ENCODE peak calls at places on chromosome 14, in five cellular contexts. P is HCT116; B is SHP77; O is myocyte; W is activated gamma-delta T cell treated with anti-CD3 and anti-CD28 coated beads, Interleukin-2, amount 50 U/mL, for 16 hours. G is an unnamed sample.
A peak's percentile ranks its signal among the peaks of the same experiment; 100 is the strongest.

GRCh38 chr14:35991356-35991755 is 165.2 kb downstream of the BRMS1L start:
- DNase-seq in P (no peak), B (no peak), O (no peak), W (no peak), G (no peak)

GRCh38 chr14:24317141-24317927 is 6.0 kb downstream of the LTB4R start:
- DNase-seq in P (no peak), B (no peak), O (peak; percentile 24), W (no peak), G (no peak)

GRCh38 chr14:93163570-93163969 is 21.1 kb downstream of the MOAP1 start:
- DNase-seq in P (no peak), B (no peak), O (no peak), W (no peak), G (no peak)

GRCh38 chr14:105475269-105475915 is 771 bp downstream of the CRIP2 start:
- DNase-seq in P (no peak), B (peak; percentile 56), O (peak; percentile 73), W (no peak), G (no peak)

GRCh38 chr14:67313153-67313552 is 46.5 kb downstream of the ATP6V1D start:
- DNase-seq in P (no peak), B (no peak), O (no peak), W (no peak), G (no peak)

GRCh38 chr14:73887116-73887490 is 444 bp downstream of the ZNF410 start:
- DNase-seq in P (no peak), B (peak; percentile 33), O (no peak), W (no peak), G (no peak)

GRCh38 chr14:22981090-22982012 is 1.0 kb downstream of the AJUBA start:
- DNase-seq in P (no peak), B (no peak), O (peak; percentile 29), W (no peak), G (no peak)

GRCh38 chr14:106318700-106319099 is 792.3 kb downstream of the TMEM121 start:
- DNase-seq in P (no peak), B (no peak), O (no peak), W (peak; percentile 20), G (no peak)

GRCh38 chr14:97380539-97380941 is 583.4 kb downstream of the VRK1 start:
- DNase-seq in P (peak; percentile 43), B (no peak), O (no peak), W (peak; percentile 58), G (no peak)

GRCh38 chr14:93719234-93719633 is 69.1 kb downstream of the PRIMA1 start:
- DNase-seq in P (no peak), B (no peak), O (no peak), W (no peak), G (no peak)

GRCh38 chr14:100706200-100706599 is 20.5 kb upstream of the DLK1 start:
- DNase-seq in P (no peak), B (no peak), O (no peak), W (no peak), G (no peak)

GRCh38 chr14:102777711-102778615 is 714 bp downstream of the TRAF3 start:
- DNase-seq in P (no peak), B (no peak), O (peak; percentile 22), W (no peak), G (no peak)

GRCh38 chr14:67420102-67420739 is 8.3 kb upstream of the PLEK2 start:
- DNase-seq in P (no peak), B (no peak), O (no peak), W (no peak), G (no peak)

GRCh38 chr14:104086661-104087461 is 1.4 kb downstream of the ASPG start:
- DNase-seq in P (no peak), B (no peak), O (no peak), W (no peak), G (no peak)

GRCh38 chr14:92348154-92348553 is 25.2 kb downstream of the SLC24A4 start:
- DNase-seq in P (no peak), B (peak; percentile 76), O (no peak), W (no peak), G (no peak)

GRCh38 chr14:24132061-24132685 is 1.7 kb downstream of the FITM1 start:
- DNase-seq in P (no peak), B (peak; percentile 52), O (no peak), W (no peak), G (no peak)

GRCh38 chr14:79161576-79161975 is 991.4 kb downstream of the NRXN3 start:
- DNase-seq in P (no peak), B (no peak), O (peak; percentile 65), W (no peak), G (peak; percentile 26)

GRCh38 chr14:74563621-74564159 is 48.3 kb downstream of the LTBP2 start:
- DNase-seq in P (no peak), B (no peak), O (no peak), W (no peak), G (no peak)

GRCh38 chr14:24395609-24396580 is 2.9 kb upstream of the NYNRIN start:
- DNase-seq in P (no peak), B (no peak), O (peak; percentile 33), W (no peak), G (no peak)

G was measured in foreskin melanocyte.